ENCODE peak calls at places on chromosome 14, in five cellular contexts. G is HCEC 1CT, P is A549, Q is amygdala, J is naive B cell. W is an unnamed sample.

GRCh38 chr14:84857571-84857970 is 672.4 kb upstream of the FLRT2 start:
- DNase-seq in P (no peak), J (no peak), G (no peak), Q (no peak), W (no peak)

GRCh38 chr14:58026967-58027366 is 125.0 kb downstream of the ARMH4 start:
- DNase-seq in Q (no peak), J (no peak), P (no peak), G (no peak), W (no peak)

GRCh38 chr14:98062083-98062482 is 1209.9 kb downstream of the BCL11B start:
- DNase-seq in Q (no peak), P (no peak), J (no peak), G (no peak), W (no peak)

GRCh38 chr14:65824978-65825299 is 412.4 kb downstream of the FUT8 start:
- DNase-seq in G (no peak), Q (no peak), P (no peak), J (no peak), W (no peak)

GRCh38 chr14:85248881-85249635 is 280.9 kb upstream of the FLRT2 start:
- DNase-seq in J (no peak), P (no peak), G (peak), Q (no peak), W (no peak)

GRCh38 chr14:95320076-95320895 is 578 bp upstream of the CLMN start:
- DNase-seq in G (no peak), J (peak), Q (no peak), P (no peak), W (no peak)

GRCh38 chr14:36671149-36671548 is 9.5 kb downstream of the PAX9 start:
- DNase-seq in P (no peak), Q (no peak), G (no peak), J (no peak), W (no peak)

GRCh38 chr14:31937730-31938346 is 139.3 kb upstream of the ARHGAP5 start:
- DNase-seq in Q (peak), P (peak), G (peak), J (no peak), W (peak)

GRCh38 chr14:38171197-38171596 is 36.5 kb upstream of the SSTR1 start:
- DNase-seq in P (no peak), G (no peak), J (no peak), Q (no peak), W (no peak)

GRCh38 chr14:105605501-105606304 is 79.3 kb downstream of the TMEM121 start:
- DNase-seq in J (no peak), G (no peak), Q (no peak), P (no peak), W (no peak)

GRCh38 chr14:75232597-75232996 is 46.0 kb upstream of the FOS start:
- DNase-seq in P (no peak), Q (no peak), J (no peak), G (no peak), W (no peak)

W was measured in GM10248.